ENCODE peak calls at places on chromosome 9, in four cellular contexts. F is stimulated activated CD4-positive, alpha-beta T cell treated with anti-CD3 and anti-CD28 coated beads, Interleukin-1b, Interleukin-23, amount 100 ng/mL, for 24 hours; Q is activated CD4-positive, alpha-beta T cell treated with anti-CD3 and anti-CD28 coated beads, Interleukin-2, amount 10 ng/mL, durations not matched to agents 24 days and 14 days; E is stomach. X is an unnamed sample.
A peak's percentile ranks its signal among the peaks of the same experiment; 100 is the strongest.

GRCh38 chr9:34380511-34381315 is 4.0 kb upstream of the MYORG start:
- DNase-seq in F (peak; percentile 72), Q (peak; percentile 92), E (peak; percentile 82), X (peak; percentile 82)

GRCh38 chr9:113508111-113508749 is 44.7 kb downstream of the RGS3 start:
- DNase-seq in F (no peak), Q (no peak), E (peak; percentile 51), X (peak; percentile 71)

GRCh38 chr9:21965401-21965951 is 28.7 kb downstream of the CDKN2A start:
- DNase-seq in F (no peak), Q (peak; percentile 85), E (peak; percentile 67), X (no peak)

GRCh38 chr9:91420471-91421021 is 3.1 kb downstream of the NFIL3 start:
- DNase-seq in F (no peak), Q (peak; percentile 62), E (no peak), X (no peak)

GRCh38 chr9:92147030-92147853 is 32.0 kb upstream of the SPTLC1 start:
- DNase-seq in F (no peak), Q (peak; percentile 69), E (no peak), X (no peak)

GRCh38 chr9:127788337-127789011 is 2.6 kb downstream of the CDK9 start:
- DNase-seq in F (peak; percentile 68), Q (peak; percentile 70), E (no peak), X (no peak)

GRCh38 chr9:130359819-130360218 is 84.9 kb upstream of the ASS1 start:
- DNase-seq in F (no peak), Q (no peak), E (no peak), X (no peak)

GRCh38 chr9:75889977-75890540 is 414 bp upstream of the PCSK5 start:
- DNase-seq in F (no peak), Q (peak; percentile 77), E (peak; percentile 28), X (peak; percentile 54)

GRCh38 chr9:35771943-35772342 is 17.9 kb upstream of the MSMP start:
- DNase-seq in F (no peak), Q (no peak), E (no peak), X (no peak)

GRCh38 chr9:84751921-84752320 is 82.4 kb downstream of the NTRK2 start:
- DNase-seq in F (no peak), Q (no peak), E (no peak), X (no peak)

GRCh38 chr9:87422999-87423398 is 74.7 kb upstream of the DAPK1 start:
- DNase-seq in F (no peak), Q (no peak), E (no peak), X (peak; percentile 23)

GRCh38 chr9:126411948-126412284 is 85.3 kb downstream of the MVB12B start:
- DNase-seq in F (no peak), Q (no peak), E (no peak), X (no peak)

X was measured in mucosa of gallbladder.